ENCODE peak calls at places on chromosomes 3 and 15, in four cellular contexts. Y, N, E and G are unnamed samples.

GRCh38 chr15:83436513-83437158 is 10.5 kb upstream of the SH3GL3 start:
- DNase-seq in Y (no peak), E (no peak), N (peak; percentile 55), G (no peak)

GRCh38 chr3:138862531-138862923 is 27.8 kb upstream of the PIK3CB start:
- DNase-seq in Y (no peak), N (peak; percentile 80), E (no peak), G (no peak)

GRCh38 chr15:58469432-58470353 is 37.9 kb downstream of the LIPC start:
- DNase-seq in E (no peak), N (peak; percentile 79), Y (peak; percentile 84), G (no peak)

GRCh38 chr3:107669669-107670068 is 146.9 kb downstream of the BBX start:
- DNase-seq in Y (no peak), N (no peak), E (no peak), G (no peak)

GRCh38 chr3:30658328-30659052 is 52.1 kb downstream of the TGFBR2 start:
- DNase-seq in E (no peak), Y (peak; percentile 79), N (no peak), G (no peak)

GRCh38 chr3:32374788-32375595 is 16.7 kb upstream of the CMTM7 start:
- DNase-seq in E (no peak), Y (peak; percentile 47), N (peak; percentile 92), G (no peak)

GRCh38 chr3:50572158-50572557 is 2.8 kb downstream of the HEMK1 start:
- DNase-seq in E (peak; percentile 90), Y (peak; percentile 33), N (peak; percentile 91), G (no peak)

GRCh38 chr3:107928084-107928445 is 162.8 kb downstream of the CD47 start:
- DNase-seq in Y (no peak), E (no peak), N (no peak), G (no peak)

GRCh38 chr15:80586141-80586540 is 109.0 kb upstream of the ABHD17C start:
- DNase-seq in E (no peak), N (no peak), Y (no peak), G (no peak)

GRCh38 chr15:89067751-89068150 is 20.5 kb upstream of the ABHD2 start:
- DNase-seq in E (no peak), N (no peak), Y (no peak), G (no peak)

GRCh38 chr3:140011611-140012277 is 76.8 kb downstream of the CLSTN2 start:
- DNase-seq in E (no peak), N (no peak), Y (no peak), G (no peak)

GRCh38 chr3:146449076-146449475 is 20.3 kb downstream of the PLSCR2 start:
- DNase-seq in N (no peak), Y (no peak), E (no peak), G (no peak)

GRCh38 chr3:64104691-64105101 is 81.4 kb upstream of the PSMD6 start:
- DNase-seq in Y (no peak), N (no peak), E (no peak), G (no peak)